ENCODE peak calls at places on chromosomes 7 and 10, in seven cellular contexts. G is AG04450, H is choroid plexus epithelial cell, B is cardiac muscle cell, D is IMR-90, W is heart left ventricle, A is coronary artery. S is an unnamed sample.

GRCh38 chr7:101237206-101238067 is at the start of gene CLDN15:
- DNase-seq in G (no peak), H (peak), B (peak), D (peak), W (peak), A (no peak), S (peak)

GRCh38 chr7:44073664-44074348 is 8.4 kb upstream of the PGAM2 start:
- DNase-seq in G (no peak), H (no peak), B (no peak), D (peak), W (peak), A (peak), S (no peak)

GRCh38 chr7:45880433-45880860 is 7.6 kb upstream of the CCDC201 start:
- DNase-seq in G (no peak), H (no peak), B (no peak), D (no peak), W (no peak), A (no peak), S (no peak)

GRCh38 chr7:100544949-100545635 is 6.1 kb downstream of the AGFG2 start:
- DNase-seq in G (no peak), H (peak), B (peak), D (peak), W (no peak), A (no peak), S (no peak)

GRCh38 chr10:63266337-63267327 is 133.5 kb downstream of the NRBF2 start:
- DNase-seq in G (no peak), H (peak), B (peak), D (no peak), W (no peak), A (no peak), S (no peak)

GRCh38 chr10:72639441-72639873 is 13.6 kb upstream of the MICU1 start:
- DNase-seq in G (no peak), H (no peak), B (no peak), D (no peak), W (no peak), A (no peak), S (no peak)

GRCh38 chr7:127391591-127392181 is 822 bp downstream of the ZNF800 start:
- DNase-seq in G (no peak), H (peak), B (peak), D (peak), W (peak), A (peak), S (no peak)

GRCh38 chr10:24708081-24708480 is 15.6 kb downstream of the ARHGAP21 start:
- DNase-seq in G (no peak), H (no peak), B (no peak), D (no peak), W (no peak), A (no peak), S (no peak)

GRCh38 chr7:4169505-4169904 is 512.6 kb upstream of the FOXK1 start:
- DNase-seq in G (no peak), H (no peak), B (no peak), D (no peak), W (no peak), A (no peak), S (no peak)

GRCh38 chr7:82263880-82264751 is 179.5 kb downstream of the CACNA2D1 start:
- DNase-seq in G (no peak), H (no peak), B (no peak), D (no peak), W (no peak), A (no peak), S (no peak)

GRCh38 chr7:132353902-132354301 is 222.4 kb downstream of the PLXNA4 start:
- DNase-seq in G (no peak), H (no peak), B (no peak), D (no peak), W (no peak), A (no peak), S (no peak)

GRCh38 chr10:125811251-125811650 is 11.8 kb downstream of the UROS start:
- DNase-seq in G (no peak), H (no peak), B (no peak), D (no peak), W (no peak), A (no peak), S (no peak)

GRCh38 chr7:14293434-14293833 is 304.0 kb upstream of the ETV1 start:
- DNase-seq in G (no peak), H (no peak), B (no peak), D (no peak), W (no peak), A (no peak), S (no peak)

GRCh38 chr7:116449950-116450349 is 49.6 kb upstream of the CAV2 start:
- DNase-seq in G (no peak), H (peak), B (peak), D (no peak), W (peak), A (no peak), S (no peak)

GRCh38 chr7:42315096-42315495 is 78.1 kb upstream of the GLI3 start:
- DNase-seq in G (no peak), H (peak), B (no peak), D (no peak), W (no peak), A (no peak), S (no peak)

GRCh38 chr10:46555713-46556514 is 544 bp downstream of the GPRIN2 start:
- DNase-seq in G (no peak), H (no peak), B (no peak), D (no peak), W (peak), A (peak), S (no peak)

DNA sequence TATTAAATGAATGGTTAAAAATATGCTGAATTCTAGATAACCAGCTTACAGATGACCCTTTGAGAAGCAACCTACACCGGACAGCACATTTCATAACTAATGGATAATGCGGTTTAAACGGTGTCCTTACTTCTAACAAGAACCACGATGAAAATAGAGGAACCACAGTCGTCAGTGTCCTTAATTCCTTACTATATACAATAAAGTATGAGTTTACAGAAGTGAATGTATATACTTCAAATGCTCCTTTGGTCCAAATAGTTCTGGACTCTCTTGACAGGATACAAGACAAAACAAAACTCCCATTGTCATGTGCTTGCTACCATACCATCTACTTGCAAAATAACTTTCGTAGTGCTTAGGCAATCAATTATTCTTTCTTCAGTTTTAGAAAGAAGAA is 2.4 kb downstream of the NAMPT start:
- DNase-seq in G (no peak), H (no peak), B (no peak), D (no peak), W (no peak), A (no peak), S (no peak)
- H3K4me3 ChIP-seq in G (no peak), H (peak), B (no peak), D (no peak), W (no peak), A (peak), S (peak)

GRCh38 chr7:36366649-36367560 is 22.8 kb upstream of the ANLN start:
- DNase-seq in G (peak), H (peak), B (peak), D (peak), W (peak), A (peak), S (peak)

GRCh38 chr7:36367561-36367889 is 22.1 kb upstream of the ANLN start:
- DNase-seq in G (no peak), H (no peak), B (no peak), D (no peak), W (no peak), A (no peak), S (no peak)

GRCh38 chr7:36363515-36363914 is 26.1 kb upstream of the ANLN start:
- DNase-seq in G (no peak), H (no peak), B (no peak), D (no peak), W (no peak), A (no peak), S (no peak)

GRCh38 chr7:36368496-36368895 is 21.2 kb upstream of the ANLN start:
- DNase-seq in G (no peak), H (no peak), B (no peak), D (no peak), W (no peak), A (no peak), S (no peak)

DNA sequence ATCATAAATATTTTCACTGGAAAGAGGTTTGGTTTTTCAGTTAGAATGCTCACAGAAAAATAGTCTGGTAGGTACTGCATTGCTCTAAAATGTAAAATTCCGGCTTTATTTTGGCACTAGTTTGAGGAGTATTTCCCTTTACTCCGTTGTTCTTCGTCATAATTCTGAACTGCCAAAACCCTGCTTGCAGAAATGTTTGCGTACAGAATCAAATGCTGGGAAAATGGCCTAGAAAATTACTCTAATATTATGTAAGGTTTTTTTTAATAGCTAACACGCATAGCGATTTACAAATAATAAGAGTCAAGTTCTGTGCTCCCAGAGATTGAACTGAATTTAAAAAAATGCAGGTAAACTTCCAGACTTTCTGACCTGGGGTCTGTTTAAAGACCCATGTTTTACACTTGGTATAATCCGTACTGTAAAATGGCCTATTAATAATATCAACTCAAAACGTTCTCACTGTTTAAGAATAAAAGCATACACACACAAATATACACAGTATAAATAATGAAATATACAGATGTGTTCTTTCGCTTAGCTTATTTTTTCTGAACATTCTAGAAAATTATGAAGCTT is 23.6 kb upstream of the ANLN start:
- DNase-seq in G (no peak), H (no peak), B (no peak), D (no peak), W (no peak), A (no peak), S (no peak)
- H3K4me3 ChIP-seq in G (no peak), H (peak), B (peak), D (no peak), W (peak), A (peak), S (peak)

GRCh38 chr7:157684157-157684595 is 347.4 kb downstream of the DNAJB6 start:
- DNase-seq in G (no peak), H (peak), B (no peak), D (no peak), W (no peak), A (peak), S (no peak)
- H3K4me3 ChIP-seq in G (no peak), H (peak), B (no peak), D (no peak), W (no peak), A (peak), S (no peak)

DNA sequence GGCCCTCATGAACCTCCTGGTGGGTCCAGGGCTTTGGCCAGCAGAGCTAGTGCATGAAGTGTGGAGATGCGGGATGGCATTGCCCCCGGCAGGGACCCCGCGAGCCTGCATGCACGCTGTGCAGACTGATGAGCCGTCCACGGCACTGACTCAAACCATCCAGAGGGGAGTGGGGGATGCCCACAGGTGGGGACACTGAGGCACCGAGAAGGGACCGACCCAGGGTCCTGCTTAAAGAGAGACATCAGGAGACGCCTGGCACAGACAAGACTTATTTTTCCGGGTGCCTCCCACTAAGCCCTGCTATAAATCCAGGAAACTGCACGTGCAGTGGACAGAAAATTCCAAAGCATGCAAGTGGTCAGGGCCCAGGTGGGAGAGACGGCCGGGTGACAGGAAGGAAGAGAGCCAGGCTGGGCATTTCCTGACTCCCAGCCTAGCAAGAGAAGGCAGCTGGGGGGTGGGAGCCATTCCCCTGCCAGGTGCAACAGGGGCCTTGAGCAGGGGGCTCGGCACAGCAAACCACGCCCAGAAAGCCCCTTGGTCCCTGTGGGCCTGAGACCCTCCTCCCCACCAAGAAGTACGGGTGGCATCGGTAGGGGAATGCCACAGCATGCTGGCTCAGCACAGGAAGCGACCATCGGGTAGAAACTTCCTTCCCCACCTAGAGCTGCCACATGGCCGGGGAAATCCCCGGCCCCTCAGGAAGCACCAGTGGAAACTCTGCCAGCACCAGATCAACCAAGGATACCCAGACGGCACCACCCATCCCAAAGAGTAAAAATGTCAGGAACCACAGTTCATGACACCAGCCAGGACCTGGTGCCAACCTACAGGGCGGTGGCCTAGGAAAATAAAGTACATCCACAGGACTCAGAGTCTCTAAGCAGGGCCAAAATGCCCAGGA is 91.5 kb downstream of the FOXL3 start:
- DNase-seq in G (no peak), H (no peak), B (no peak), D (no peak), W (peak), A (peak), S (no peak)
- H3K4me3 ChIP-seq in G (no peak), H (no peak), B (no peak), D (no peak), W (no peak), A (no peak), S (no peak)

DNA sequence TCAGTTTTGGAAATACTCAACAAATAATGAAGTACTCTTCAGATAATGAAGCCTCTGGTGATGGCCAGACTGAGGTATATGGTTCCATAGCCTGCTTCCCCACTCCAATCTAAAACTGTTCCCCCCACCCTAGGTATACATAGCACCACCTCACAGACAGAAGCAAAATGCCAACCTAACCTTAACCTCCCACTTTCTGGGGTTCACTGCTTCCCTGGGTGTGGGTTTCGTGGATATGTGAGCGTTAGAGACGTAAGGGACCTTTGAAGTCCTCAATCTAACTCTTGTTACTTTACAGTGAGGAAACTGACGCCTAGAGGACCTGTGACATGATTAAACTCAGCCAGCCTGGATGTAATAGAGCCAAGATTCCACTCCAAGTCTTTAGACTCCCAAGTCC is 1.4 kb downstream of the RHBDD2 start:
- DNase-seq in G (no peak), H (no peak), B (no peak), D (no peak), W (no peak), A (no peak), S (no peak)
- H3K4me3 ChIP-seq in G (peak), H (peak), B (peak), D (peak), W (no peak), A (peak), S (peak)

GRCh38 chr7:94394399-94395140 is at the start of gene COL1A2:
- DNase-seq in G (peak), H (peak), B (peak), D (peak), W (peak), A (peak), S (peak)
- H3K4me3 ChIP-seq in G (peak), H (peak), B (peak), D (peak), W (peak), A (peak), S (peak)

GRCh38 chr7:2638224-2638991 is 6.6 kb downstream of the TTYH3 start:
- DNase-seq in G (no peak), H (peak), B (peak), D (peak), W (no peak), A (no peak), S (no peak)

GRCh38 chr7:2641406-2642393 is 9.9 kb downstream of the TTYH3 start:
- DNase-seq in G (peak), H (peak), B (peak), D (peak), W (peak), A (peak), S (peak)

GRCh38 chr7:2639151-2639993 is 7.6 kb downstream of the TTYH3 start:
- DNase-seq in G (no peak), H (no peak), B (no peak), D (no peak), W (no peak), A (no peak), S (no peak)

GRCh38 chr7:2639994-2640830 is 8.4 kb downstream of the TTYH3 start:
- DNase-seq in G (no peak), H (no peak), B (no peak), D (no peak), W (no peak), A (no peak), S (no peak)

DNA sequence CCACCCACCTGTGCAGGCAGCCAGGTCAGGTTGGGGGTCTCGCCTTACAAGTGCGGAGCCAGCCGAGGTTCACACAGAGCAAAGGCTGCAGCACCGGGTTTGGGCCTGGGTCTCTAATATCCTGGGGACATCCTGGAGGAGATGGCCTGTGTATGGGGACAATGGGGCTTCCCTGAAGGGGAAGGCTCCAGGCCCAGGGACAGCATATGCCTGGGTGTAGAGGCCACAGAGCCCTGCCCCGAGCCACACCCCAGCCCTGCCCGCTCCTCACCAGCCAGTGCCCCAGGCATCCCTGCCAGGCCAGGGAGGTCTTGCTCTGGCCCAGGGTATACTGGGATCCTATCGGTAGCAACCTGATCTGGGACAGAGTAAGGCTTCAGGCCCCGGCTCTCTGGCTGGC is 9.1 kb downstream of the TTYH3 start:
- DNase-seq in G (no peak), H (no peak), B (no peak), D (no peak), W (no peak), A (no peak), S (no peak)
- H3K4me3 ChIP-seq in G (no peak), H (no peak), B (no peak), D (no peak), W (no peak), A (peak), S (no peak)

DNA sequence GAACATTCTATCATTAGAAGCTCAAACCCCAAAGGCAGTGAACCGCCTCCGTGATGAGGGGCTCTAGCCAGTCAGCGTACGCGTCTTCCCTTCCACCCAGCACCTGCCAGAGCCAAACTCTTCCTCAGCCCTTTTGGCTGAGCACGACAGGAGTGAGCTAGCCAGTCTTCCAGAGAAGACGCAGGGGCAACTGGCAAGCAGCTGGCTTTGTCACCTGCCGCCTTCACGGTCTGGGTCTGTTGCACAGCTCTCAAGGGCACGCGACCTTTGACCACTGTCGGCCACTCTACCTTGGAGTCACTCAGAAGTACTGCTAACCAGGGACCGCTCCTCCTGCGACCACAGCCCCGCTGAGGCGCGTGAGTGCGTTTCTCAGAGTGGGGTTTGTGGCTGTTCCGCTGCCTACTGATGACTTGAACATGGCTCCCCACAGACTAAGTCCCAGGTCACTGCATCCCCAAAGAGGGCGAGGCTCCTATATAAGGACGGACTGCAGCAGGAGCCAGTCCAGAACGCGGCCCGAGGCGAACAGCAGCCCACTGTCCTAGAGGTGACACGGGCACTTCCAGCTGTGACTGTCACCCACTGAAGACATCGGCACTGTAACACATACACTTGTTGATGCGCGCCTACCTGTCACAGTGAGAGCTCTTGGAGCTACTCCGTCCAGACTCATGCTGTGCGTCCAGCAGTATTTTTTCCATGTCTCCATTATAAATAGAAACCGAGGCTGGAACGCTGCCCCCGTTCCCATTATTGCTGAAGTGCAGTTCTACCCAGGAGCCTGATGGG is 8.4 kb downstream of the BNIP3 start:
- DNase-seq in G (no peak), H (no peak), B (no peak), D (no peak), W (peak), A (no peak), S (no peak)
- H3K4me3 ChIP-seq in G (no peak), H (no peak), B (no peak), D (no peak), W (no peak), A (no peak), S (no peak)